ENCODE peak calls at places on chromosomes 16 and 17, in ten cellular contexts. H, G, U, J, K, V, F, P, M and L are unnamed samples.

GRCh38 chr16:49513040-49513439 is 139.4 kb downstream of the C16orf78 start:
- DNase-seq in G (no peak), F (no peak), M (no peak), J (no peak), P (peak; percentile 36), H (no peak), V (no peak), U (no peak), K (no peak), L (no peak)

GRCh38 chr16:67215690-67216089 is 11.2 kb upstream of the TMEM208 start:
- DNase-seq in V (no peak), P (no peak), U (no peak), F (no peak), G (no peak), H (no peak), M (no peak), K (no peak), J (no peak), L (no peak)

GRCh38 chr17:76467366-76467765 is at the start of gene AANAT:
- DNase-seq in H (no peak), J (no peak), F (no peak), P (no peak), U (no peak), M (no peak), G (no peak), V (no peak), K (no peak), L (no peak)

GRCh38 chr17:48723555-48724239 is 712 bp downstream of the PRAC2 start:
- DNase-seq in F (no peak), H (no peak), P (no peak), V (no peak), G (no peak), U (no peak), J (no peak), M (no peak), K (no peak), L (no peak)

GRCh38 chr16:4306439-4307214 is 9.2 kb upstream of the GLIS2 start:
- DNase-seq in G (no peak), H (no peak), J (peak; percentile 63), U (no peak), M (no peak), K (no peak), P (peak; percentile 66), F (no peak), V (no peak), L (no peak)

GRCh38 chr17:79176792-79177601 is 102.4 kb downstream of the ENGASE start:
- DNase-seq in H (no peak), U (no peak), V (no peak), M (no peak), J (no peak), P (no peak), G (no peak), F (no peak), K (peak; percentile 56), L (no peak)

GRCh38 chr17:27378482-27379200 is 77.6 kb upstream of the KSR1 start:
- DNase-seq in V (no peak), U (no peak), K (peak; percentile 80), G (no peak), J (no peak), M (no peak), P (no peak), H (no peak), F (no peak), L (no peak)

GRCh38 chr17:78665952-78666920 is 89.0 kb upstream of the DNAH17 start:
- DNase-seq in K (no peak), V (no peak), U (no peak), P (peak; percentile 91), J (peak; percentile 37), F (peak; percentile 26), G (no peak), M (no peak), H (no peak), L (no peak)